ENCODE peak calls at places on chromosomes 13 and 19, in six cellular contexts. V, K, F, Z, O and N are unnamed samples.

GRCh38 chr19:29836409-29836825 is 24.6 kb downstream of the CCNE1 start:
- DNase-seq in V (no peak), F (no peak), K (no peak), O (peak), Z (no peak), N (no peak)

GRCh38 chr19:32287811-32288227 is 57.6 kb upstream of the ZNF507 start:
- DNase-seq in K (no peak), Z (peak), O (no peak), V (peak), F (peak), N (peak)

GRCh38 chr19:12995596-12996541 is 594 bp downstream of the NFIX start:
- DNase-seq in F (no peak), O (no peak), V (peak), K (peak), Z (no peak), N (peak)

GRCh38 chr19:801030-801860 is 4.0 kb downstream of the PTBP1 start:
- DNase-seq in Z (no peak), O (no peak), V (peak), K (peak), F (no peak), N (peak)

GRCh38 chr13:60214213-60215079 is 50.7 kb upstream of the DIAPH3 start:
- DNase-seq in Z (no peak), K (no peak), V (no peak), O (no peak), F (no peak), N (no peak)

GRCh38 chr19:49502866-49503581 is 6.8 kb downstream of the RPS11 start:
- DNase-seq in O (no peak), F (peak), Z (no peak), V (peak), K (peak), N (peak)

GRCh38 chr19:38293281-38293680 is 10.8 kb upstream of the C19orf33 start:
- DNase-seq in O (no peak), V (no peak), K (no peak), Z (no peak), F (no peak), N (no peak)

GRCh38 chr13:31267126-31267784 is 67.5 kb downstream of the B3GLCT start:
- DNase-seq in K (no peak), Z (no peak), F (no peak), O (no peak), V (no peak), N (no peak)

GRCh38 chr19:18470153-18470552 is 32.2 kb upstream of the ISYNA1 start:
- DNase-seq in Z (no peak), K (peak), V (peak), F (no peak), O (no peak), N (peak)

GRCh38 chr19:48635966-48636858 is 967 bp downstream of the DBP start:
- DNase-seq in O (no peak), F (no peak), V (no peak), K (no peak), Z (no peak), N (no peak)

GRCh38 chr19:52961981-52962380 is 700 bp downstream of the ZNF816 start:
- DNase-seq in Z (no peak), O (no peak), K (no peak), V (no peak), F (no peak), N (no peak)

GRCh38 chr19:53091413-53091812 is 11.8 kb downstream of the ZNF160 start:
- DNase-seq in V (peak), F (no peak), K (peak), O (no peak), Z (peak), N (no peak)

GRCh38 chr13:88097541-88097940 is 426.4 kb downstream of the SLITRK5 start:
- DNase-seq in F (no peak), V (no peak), K (no peak), O (no peak), Z (no peak), N (no peak)

GRCh38 chr19:30708416-30708815 is 336.2 kb downstream of the ZNF536 start:
- DNase-seq in Z (no peak), F (no peak), O (no peak), V (no peak), K (no peak), N (no peak)

GRCh38 chr13:94646904-94647303 is 45.2 kb downstream of the GPR180 start:
- DNase-seq in K (no peak), F (no peak), O (peak), Z (no peak), V (no peak), N (no peak)

GRCh38 chr13:85108356-85108755 is 690.9 kb downstream of the SLITRK6 start:
- DNase-seq in K (no peak), V (no peak), O (no peak), Z (no peak), F (no peak), N (no peak)

GRCh38 chr13:20405691-20406090 is 120.0 kb downstream of the CRYL1 start:
- DNase-seq in Z (no peak), K (no peak), O (no peak), F (no peak), V (no peak), N (no peak)

GRCh38 chr13:28817204-28817603 is 2.9 kb upstream of the MTUS2 start:
- DNase-seq in O (no peak), Z (no peak), V (peak), F (no peak), K (no peak), N (no peak)

GRCh38 chr19:42634409-42635232 is 39.9 kb upstream of the CEACAM8 start:
- DNase-seq in K (peak), O (no peak), V (peak), F (peak), Z (no peak), N (no peak)

GRCh38 chr13:22549126-22549525 is 631.7 kb upstream of the SGCG start:
- DNase-seq in Z (no peak), K (no peak), V (no peak), O (no peak), F (no peak), N (no peak)

GRCh38 chr13:48397744-48398143 is 15.2 kb downstream of the LPAR6 start:
- DNase-seq in O (no peak), K (no peak), Z (no peak), F (no peak), V (no peak), N (no peak)
- TF ChIP-seq JUND in O (no peak), K (no peak), Z (no peak), F (no peak), V (no peak), N (no peak)

GRCh38 chr19:54107876-54108490 is 5.3 kb downstream of the NDUFA3 start:
- DNase-seq in F (no peak), K (no peak), Z (no peak), V (no peak), O (no peak), N (no peak)
- TF ChIP-seq JUND in F (no peak), K (no peak), Z (no peak), V (no peak), O (no peak), N (no peak)

DNA sequence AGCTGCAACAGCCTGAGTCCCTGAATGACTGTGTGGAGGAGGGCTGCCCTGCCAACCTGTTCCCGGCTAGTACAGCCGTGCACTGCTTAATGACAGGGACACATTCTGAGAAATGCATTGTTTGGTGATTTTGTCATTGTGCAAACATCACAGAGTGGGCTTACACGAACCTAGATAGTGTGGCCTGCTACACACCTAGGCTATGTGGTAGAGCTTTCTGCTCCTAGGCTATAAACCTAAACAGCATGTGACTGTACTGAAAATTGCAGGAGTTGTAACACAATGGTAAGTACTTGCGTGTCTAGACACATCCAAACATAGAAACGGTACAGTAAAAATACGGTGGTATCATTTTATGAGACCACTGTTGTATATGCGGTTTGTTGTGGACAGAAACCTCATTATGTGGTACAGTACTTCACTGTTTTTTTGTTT is 35.0 kb downstream of the VASP start:
- DNase-seq in V (no peak), F (no peak), K (no peak), Z (no peak), O (no peak), N (no peak)
- TF ChIP-seq JUND in V (no peak), F (no peak), K (no peak), Z (no peak), O (no peak), N (no peak)

GRCh38 chr19:15948223-15949058 is at the start of gene OR10H4:
- DNase-seq in O (no peak), K (no peak), Z (no peak), F (no peak), V (no peak), N (no peak)
- TF ChIP-seq JUND in O (no peak), K (no peak), Z (no peak), F (no peak), V (no peak), N (no peak)

DNA sequence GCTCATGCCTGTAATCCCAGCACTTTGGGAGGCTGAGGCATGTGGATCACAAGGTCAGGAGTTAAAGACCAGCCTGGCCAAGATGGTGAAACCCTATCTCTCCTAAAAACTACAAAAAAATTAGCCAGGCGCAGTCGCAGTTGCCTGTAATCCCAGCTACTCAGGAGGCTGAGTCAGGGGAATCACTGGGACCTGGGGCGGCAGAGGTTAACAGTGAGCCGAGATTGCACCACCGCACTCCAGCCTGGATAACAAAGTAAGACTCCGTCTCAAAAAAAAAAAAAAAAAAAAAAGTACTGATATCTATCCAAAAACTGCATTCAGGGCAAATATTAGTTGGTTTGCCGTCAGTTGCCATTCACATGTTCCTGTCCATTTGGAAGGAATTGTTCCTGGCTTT is 10.5 kb downstream of the WBP4 start:
- DNase-seq in V (no peak), O (no peak), Z (no peak), F (no peak), K (no peak), N (no peak)
- TF ChIP-seq JUND in V (no peak), O (no peak), Z (no peak), F (no peak), K (no peak), N (no peak)

GRCh38 chr13:113412440-113412839 is 40.8 kb downstream of the ADPRHL1 start:
- DNase-seq in V (no peak), F (no peak), Z (no peak), O (no peak), K (no peak), N (no peak)

GRCh38 chr13:113414335-113414734 is 39.0 kb downstream of the ADPRHL1 start:
- DNase-seq in O (no peak), Z (no peak), K (no peak), F (no peak), V (no peak), N (no peak)

GRCh38 chr13:113413178-113413897 is 40.0 kb downstream of the ADPRHL1 start:
- DNase-seq in V (no peak), O (no peak), K (no peak), Z (no peak), F (no peak), N (no peak)

GRCh38 chr13:113415032-113415431 is 38.3 kb downstream of the ADPRHL1 start:
- DNase-seq in F (no peak), K (no peak), Z (no peak), V (no peak), O (no peak), N (no peak)

GRCh38 chr13:113413898-113414282 is 39.4 kb downstream of the ADPRHL1 start:
- DNase-seq in F (no peak), Z (no peak), O (no peak), V (no peak), K (no peak), N (no peak)
- TF ChIP-seq JUND in F (no peak), Z (no peak), O (no peak), V (no peak), K (no peak), N (no peak)

GRCh38 chr19:10295305-10295846 is 5.6 kb downstream of the ICAM5 start:
- DNase-seq in F (no peak), Z (no peak), O (no peak), V (peak), K (peak), N (no peak)
- TF ChIP-seq JUND in F (no peak), Z (no peak), O (no peak), V (no peak), K (no peak), N (no peak)

DNA sequence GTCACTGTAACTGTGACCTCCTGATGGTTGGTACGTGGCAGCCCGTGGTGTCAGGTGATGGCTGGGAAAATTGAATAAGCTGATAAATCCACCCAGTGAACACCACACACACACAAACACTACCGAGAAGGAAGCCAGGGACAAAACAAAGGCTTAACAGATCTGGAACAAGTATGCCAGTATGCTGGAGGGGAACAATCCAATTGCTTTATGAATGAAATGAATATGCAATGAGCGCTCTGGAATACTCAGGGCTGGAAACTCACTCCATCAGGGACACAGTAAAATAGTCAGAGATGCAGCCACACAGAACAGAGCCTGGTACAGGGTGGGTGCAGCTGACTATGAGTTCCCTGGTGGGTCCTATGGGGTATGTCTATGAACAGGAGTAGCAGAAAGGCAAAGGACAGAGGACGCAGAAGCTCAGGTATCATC is 16.7 kb downstream of the TMTC4 start:
- DNase-seq in K (no peak), F (no peak), Z (no peak), O (no peak), V (no peak), N (no peak)
- TF ChIP-seq JUND in K (no peak), F (no peak), Z (no peak), O (no peak), V (no peak), N (no peak)

DNA sequence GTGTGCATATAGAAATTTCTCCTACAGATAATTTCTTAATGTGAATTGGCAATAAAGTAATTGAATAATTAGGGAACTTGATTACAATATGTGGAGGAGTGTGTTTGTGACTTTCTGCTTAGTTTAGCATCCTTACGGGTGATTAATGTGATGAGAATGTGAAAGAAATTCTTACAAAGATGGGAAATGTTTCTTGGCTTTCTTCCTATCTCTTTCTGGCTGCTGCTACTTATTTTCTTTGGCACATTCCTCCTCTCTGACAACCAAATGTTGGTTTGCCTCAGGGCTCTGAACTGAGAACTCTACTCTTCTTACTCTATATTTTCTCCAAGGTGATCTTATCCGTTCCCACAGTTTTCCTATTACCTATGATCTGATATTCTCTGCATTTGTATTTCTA is 300.1 kb downstream of the TBC1D4 start:
- DNase-seq in K (no peak), V (no peak), O (no peak), F (no peak), Z (no peak), N (no peak)
- TF ChIP-seq JUND in K (peak), V (no peak), O (no peak), F (no peak), Z (no peak), N (no peak)

DNA sequence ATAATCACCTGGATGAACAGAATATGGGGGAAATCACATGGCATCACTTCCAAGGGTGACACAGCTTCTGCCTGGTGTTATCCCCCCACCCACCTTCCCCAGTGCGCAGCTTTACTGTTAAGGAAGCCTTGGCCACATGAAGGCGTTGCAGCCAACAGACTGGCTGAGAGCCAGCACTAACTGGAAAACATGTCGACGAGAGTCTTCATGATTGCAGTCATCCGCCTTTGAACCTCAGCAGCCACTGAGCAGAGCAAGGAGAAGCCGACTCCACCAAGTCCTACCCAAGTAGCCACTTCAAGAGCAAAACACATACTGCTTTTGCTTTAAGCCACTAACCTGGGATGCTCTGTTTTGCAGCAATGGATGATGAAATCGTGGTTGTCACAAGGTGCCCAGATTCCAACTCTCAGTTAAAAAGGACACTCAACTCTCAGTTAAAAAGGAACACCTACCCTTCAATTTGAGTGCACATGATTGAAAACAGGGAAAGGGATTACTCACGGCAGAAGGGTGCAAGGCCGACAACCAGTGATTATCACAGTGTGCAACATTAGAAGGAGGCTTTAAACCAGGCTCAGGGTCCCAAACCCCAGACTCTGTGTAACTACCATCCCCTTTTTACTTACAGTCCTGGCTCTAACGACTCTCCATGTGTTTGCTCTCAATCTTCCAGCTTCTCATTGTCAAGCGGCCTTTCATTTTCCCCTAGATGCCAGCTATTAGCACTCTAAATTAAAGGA is 149.1 kb downstream of the KLF12 start:
- DNase-seq in V (no peak), K (no peak), O (no peak), F (no peak), Z (no peak), N (no peak)
- TF ChIP-seq JUND in V (no peak), K (no peak), O (no peak), F (no peak), Z (no peak), N (no peak)